ENCODE peak calls at places on chromosomes 1 and 21, in eight cellular contexts. One of them, this sample, is unnamed. For H3K4me1, the result is how much of the 10 kb centered on the place peaks cover.

GRCh38 chr1:1004780-1005697 is 5.1 kb upstream of the HES4 start:
- DNase-seq in Panc1: no peak
- DNase-seq in psoas muscle: peak
- DNase-seq in colonic mucosa: peak
- DNase-seq in A673: no peak
- DNase-seq in MM.1S: no peak
- DNase-seq in kidney: peak
- DNase-seq in body of pancreas: peak
- DNase-seq in this sample: peak

GRCh38 chr1:208888376-208888775 is 644.2 kb upstream of the PLXNA2 start:
- DNase-seq in Panc1: no peak
- DNase-seq in psoas muscle: no peak
- DNase-seq in colonic mucosa: no peak
- DNase-seq in A673: no peak
- DNase-seq in MM.1S: no peak
- DNase-seq in kidney: no peak
- DNase-seq in body of pancreas: no peak
- DNase-seq in this sample: no peak

GRCh38 chr21:28439852-28440251 is 552.8 kb downstream of the LTN1 start:
- DNase-seq in Panc1: no peak
- DNase-seq in psoas muscle: no peak
- DNase-seq in colonic mucosa: no peak
- DNase-seq in A673: no peak
- DNase-seq in MM.1S: no peak
- DNase-seq in kidney: no peak
- DNase-seq in body of pancreas: no peak
- DNase-seq in this sample: no peak

GRCh38 chr1:46221749-46222148 is 18.6 kb downstream of the LURAP1 start:
- DNase-seq in Panc1: no peak
- DNase-seq in psoas muscle: no peak
- DNase-seq in colonic mucosa: no peak
- DNase-seq in A673: no peak
- DNase-seq in MM.1S: no peak
- DNase-seq in kidney: no peak
- DNase-seq in body of pancreas: no peak
- DNase-seq in this sample: no peak

GRCh38 chr1:115797491-115797890 is 29.0 kb upstream of the CASQ2 start:
- DNase-seq in Panc1: no peak
- DNase-seq in psoas muscle: no peak
- DNase-seq in colonic mucosa: no peak
- DNase-seq in A673: peak
- DNase-seq in MM.1S: no peak
- DNase-seq in kidney: no peak
- DNase-seq in body of pancreas: no peak
- DNase-seq in this sample: no peak

GRCh38 chr1:225670356-225670755 is 17.4 kb upstream of the ENAH start:
- DNase-seq in Panc1: no peak
- DNase-seq in psoas muscle: no peak
- DNase-seq in colonic mucosa: no peak
- DNase-seq in A673: no peak
- DNase-seq in MM.1S: no peak
- DNase-seq in kidney: no peak
- DNase-seq in body of pancreas: no peak
- DNase-seq in this sample: no peak

GRCh38 chr1:37006132-37006868 is 28.0 kb downstream of the GRIK3 start:
- DNase-seq in Panc1: no peak
- DNase-seq in psoas muscle: no peak
- DNase-seq in colonic mucosa: no peak
- DNase-seq in A673: no peak
- DNase-seq in MM.1S: no peak
- DNase-seq in kidney: no peak
- DNase-seq in body of pancreas: no peak
- DNase-seq in this sample: no peak

GRCh38 chr1:20100632-20101355 is 18.5 kb downstream of the PLA2G2D start:
- DNase-seq in Panc1: peak
- DNase-seq in psoas muscle: no peak
- DNase-seq in colonic mucosa: peak
- DNase-seq in A673: peak
- DNase-seq in MM.1S: peak
- DNase-seq in kidney: no peak
- DNase-seq in body of pancreas: peak
- DNase-seq in this sample: no peak

GRCh38 chr1:214518387-214518786 is 33.0 kb downstream of the PTPN14 start:
- DNase-seq in Panc1: no peak
- DNase-seq in psoas muscle: no peak
- DNase-seq in colonic mucosa: no peak
- DNase-seq in A673: no peak
- DNase-seq in MM.1S: no peak
- DNase-seq in kidney: no peak
- DNase-seq in body of pancreas: no peak
- DNase-seq in this sample: no peak

DNA sequence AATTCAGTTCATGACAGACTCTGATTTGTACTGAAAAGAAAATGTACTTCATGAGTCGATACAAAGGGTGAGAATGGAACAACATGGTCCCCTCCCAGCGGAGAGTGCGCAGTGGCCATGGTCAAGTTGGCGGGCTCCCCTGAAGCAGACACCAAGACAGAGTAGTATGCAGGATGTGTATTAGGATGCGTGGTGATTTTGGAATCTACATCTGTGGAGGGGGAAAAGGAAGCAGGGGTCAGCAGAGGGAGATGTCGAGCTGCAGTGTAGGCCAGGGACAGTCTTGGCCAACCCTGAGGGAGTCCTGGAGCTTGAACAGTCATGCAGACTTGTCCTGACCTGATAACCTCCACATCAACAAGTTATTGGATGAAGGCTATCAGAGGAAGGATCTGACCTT is 481.0 kb downstream of the OMA1 start:
- DNase-seq in Panc1: no peak
- DNase-seq in psoas muscle: no peak
- DNase-seq in colonic mucosa: no peak
- DNase-seq in A673: no peak
- DNase-seq in MM.1S: no peak
- DNase-seq in kidney: peak
- DNase-seq in body of pancreas: no peak
- DNase-seq in this sample: no peak
- TF ChIP-seq CTCF in Panc1: no peak
- TF ChIP-seq CTCF in psoas muscle: no peak
- TF ChIP-seq CTCF in colonic mucosa: no peak
- TF ChIP-seq CTCF in A673: peak
- TF ChIP-seq CTCF in MM.1S: no peak
- TF ChIP-seq CTCF in kidney: no peak
- TF ChIP-seq CTCF in body of pancreas: no peak
- TF ChIP-seq CTCF in this sample: no peak

GRCh38 chr1:89125571-89126233 is at the start of gene GBP2:
- DNase-seq in Panc1: no peak
- DNase-seq in psoas muscle: no peak
- DNase-seq in colonic mucosa: peak
- DNase-seq in A673: peak
- DNase-seq in MM.1S: peak
- DNase-seq in kidney: no peak
- DNase-seq in body of pancreas: no peak
- DNase-seq in this sample: no peak
- H3K4me1 ChIP-seq in Panc1: under half
- H3K4me1 ChIP-seq in psoas muscle: under half
- H3K4me1 ChIP-seq in colonic mucosa: under half
- H3K4me1 ChIP-seq in A673: under half
- H3K4me1 ChIP-seq in MM.1S: under half
- H3K4me1 ChIP-seq in kidney: under half
- H3K4me1 ChIP-seq in body of pancreas: under half
- H3K4me1 ChIP-seq in this sample: under half

GRCh38 chr1:70745199-70745598 is 302.4 kb downstream of the PTGER3 start:
- DNase-seq in Panc1: no peak
- DNase-seq in psoas muscle: no peak
- DNase-seq in colonic mucosa: no peak
- DNase-seq in A673: peak
- DNase-seq in MM.1S: peak
- DNase-seq in kidney: no peak
- DNase-seq in body of pancreas: no peak
- DNase-seq in this sample: no peak
- TF ChIP-seq CTCF in Panc1: peak
- TF ChIP-seq CTCF in psoas muscle: no peak
- TF ChIP-seq CTCF in colonic mucosa: no peak
- TF ChIP-seq CTCF in A673: peak
- TF ChIP-seq CTCF in MM.1S: peak
- TF ChIP-seq CTCF in kidney: peak
- TF ChIP-seq CTCF in body of pancreas: no peak
- TF ChIP-seq CTCF in this sample: peak

DNA sequence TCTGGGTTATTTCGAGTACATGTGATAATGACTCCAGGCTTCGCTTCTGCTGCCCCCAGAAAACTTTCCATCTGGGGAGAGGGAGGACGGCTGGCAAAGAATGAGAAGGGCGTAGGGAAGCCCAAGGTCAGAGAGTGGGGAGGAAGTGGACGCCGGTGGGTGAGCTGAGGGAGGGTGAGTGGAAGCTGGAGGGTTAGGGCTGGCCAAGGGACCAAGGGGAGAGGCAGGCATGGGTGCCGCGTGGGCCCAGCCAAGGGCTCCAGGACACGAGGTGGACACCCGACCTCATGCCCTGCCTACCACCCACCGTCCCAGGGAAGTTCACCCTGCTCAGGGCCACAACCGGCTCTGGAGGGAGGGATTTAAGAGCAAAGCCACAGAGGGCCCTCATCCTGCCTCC is 75.8 kb downstream of the CASZ1 start:
- DNase-seq in Panc1: no peak
- DNase-seq in psoas muscle: no peak
- DNase-seq in colonic mucosa: no peak
- DNase-seq in A673: no peak
- DNase-seq in MM.1S: no peak
- DNase-seq in kidney: no peak
- DNase-seq in body of pancreas: no peak
- DNase-seq in this sample: no peak
- H3K4me1 ChIP-seq in Panc1: under half
- H3K4me1 ChIP-seq in psoas muscle: half or more
- H3K4me1 ChIP-seq in colonic mucosa: under half
- H3K4me1 ChIP-seq in A673: under half
- H3K4me1 ChIP-seq in MM.1S: under half
- H3K4me1 ChIP-seq in kidney: under half
- H3K4me1 ChIP-seq in body of pancreas: half or more
- H3K4me1 ChIP-seq in this sample: under half

GRCh38 chr1:234454910-234455309 is 24.1 kb downstream of the TARBP1 start:
- DNase-seq in Panc1: no peak
- DNase-seq in psoas muscle: no peak
- DNase-seq in colonic mucosa: peak
- DNase-seq in A673: no peak
- DNase-seq in MM.1S: no peak
- DNase-seq in kidney: no peak
- DNase-seq in body of pancreas: no peak
- DNase-seq in this sample: no peak

GRCh38 chr1:234458352-234459027 is 20.5 kb downstream of the TARBP1 start:
- DNase-seq in Panc1: no peak
- DNase-seq in psoas muscle: no peak
- DNase-seq in colonic mucosa: no peak
- DNase-seq in A673: no peak
- DNase-seq in MM.1S: no peak
- DNase-seq in kidney: no peak
- DNase-seq in body of pancreas: no peak
- DNase-seq in this sample: no peak

DNA sequence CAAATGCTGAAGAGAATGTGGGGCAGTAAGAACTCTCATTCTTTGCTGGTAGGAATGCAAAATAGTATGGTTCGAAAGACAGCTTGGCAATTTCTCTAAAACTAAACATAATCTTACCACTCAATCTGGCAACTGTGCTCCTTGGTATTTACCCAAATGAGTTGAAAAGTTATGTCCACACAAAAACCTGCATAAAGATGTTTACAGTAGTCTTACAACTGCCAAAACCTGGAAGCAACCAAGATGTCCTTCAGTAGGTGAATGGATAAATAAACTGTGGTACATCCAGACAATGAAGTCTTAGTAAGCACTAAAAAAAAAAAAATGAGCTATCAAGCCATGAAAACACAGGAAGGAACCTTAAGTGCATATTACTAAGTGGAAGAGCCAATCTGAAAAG is 26.4 kb downstream of the TARBP1 start:
- DNase-seq in Panc1: no peak
- DNase-seq in psoas muscle: no peak
- DNase-seq in colonic mucosa: no peak
- DNase-seq in A673: no peak
- DNase-seq in MM.1S: no peak
- DNase-seq in kidney: no peak
- DNase-seq in body of pancreas: no peak
- DNase-seq in this sample: no peak
- TF ChIP-seq CTCF in Panc1: no peak
- TF ChIP-seq CTCF in psoas muscle: no peak
- TF ChIP-seq CTCF in colonic mucosa: no peak
- TF ChIP-seq CTCF in A673: no peak
- TF ChIP-seq CTCF in MM.1S: no peak
- TF ChIP-seq CTCF in kidney: no peak
- TF ChIP-seq CTCF in body of pancreas: no peak
- TF ChIP-seq CTCF in this sample: no peak

This sample was measured in right lobe of liver.